ENCODE peak calls at places on chromosomes 16 and 17, in five cellular contexts. One of them, this sample, is unnamed.

GRCh38 chr16:66935319-66936011 is at the start of gene CES2:
- DNase-seq in OCI-M1: no peak
- DNase-seq in stimulated activated CD8-positive, alpha-beta memory T cell treated with anti-CD3 and anti-CD28 coated beads, Interleukin-4, amount 100 ng/mL, for 24 hours: no peak
- DNase-seq in thoracic aorta: no peak
- DNase-seq in upper lobe of right lung: no peak
- DNase-seq in this sample: no peak

GRCh38 chr16:1659071-1659470 is 19.0 kb upstream of the JPT2 start:
- DNase-seq in thoracic aorta: no peak
- DNase-seq in OCI-M1: no peak
- DNase-seq in stimulated activated CD8-positive, alpha-beta memory T cell treated with anti-CD3 and anti-CD28 coated beads, Interleukin-4, amount 100 ng/mL, for 24 hours: no peak
- DNase-seq in upper lobe of right lung: no peak
- DNase-seq in this sample: no peak

GRCh38 chr17:42121066-42121769 is at the start of gene KAT2A:
- DNase-seq in thoracic aorta: no peak
- DNase-seq in OCI-M1: peak
- DNase-seq in stimulated activated CD8-positive, alpha-beta memory T cell treated with anti-CD3 and anti-CD28 coated beads, Interleukin-4, amount 100 ng/mL, for 24 hours: peak
- DNase-seq in upper lobe of right lung: peak
- DNase-seq in this sample: no peak

GRCh38 chr16:3637371-3637923 is 17.0 kb upstream of the DNASE1 start:
- DNase-seq in thoracic aorta: no peak
- DNase-seq in OCI-M1: peak
- DNase-seq in stimulated activated CD8-positive, alpha-beta memory T cell treated with anti-CD3 and anti-CD28 coated beads, Interleukin-4, amount 100 ng/mL, for 24 hours: no peak
- DNase-seq in upper lobe of right lung: no peak
- DNase-seq in this sample: no peak

GRCh38 chr16:85832578-85833539 is 33.4 kb downstream of the COX4I1 start:
- DNase-seq in thoracic aorta: no peak
- DNase-seq in upper lobe of right lung: no peak
- DNase-seq in stimulated activated CD8-positive, alpha-beta memory T cell treated with anti-CD3 and anti-CD28 coated beads, Interleukin-4, amount 100 ng/mL, for 24 hours: no peak
- DNase-seq in OCI-M1: no peak
- DNase-seq in this sample: no peak

GRCh38 chr16:85328665-85329058 is 216.4 kb upstream of the CIBAR2 start:
- DNase-seq in stimulated activated CD8-positive, alpha-beta memory T cell treated with anti-CD3 and anti-CD28 coated beads, Interleukin-4, amount 100 ng/mL, for 24 hours: no peak
- DNase-seq in thoracic aorta: no peak
- DNase-seq in OCI-M1: peak
- DNase-seq in upper lobe of right lung: no peak
- DNase-seq in this sample: no peak

GRCh38 chr16:85541181-85541580 is 71.9 kb upstream of the GSE1 start:
- DNase-seq in stimulated activated CD8-positive, alpha-beta memory T cell treated with anti-CD3 and anti-CD28 coated beads, Interleukin-4, amount 100 ng/mL, for 24 hours: no peak
- DNase-seq in upper lobe of right lung: no peak
- DNase-seq in thoracic aorta: no peak
- DNase-seq in OCI-M1: no peak
- DNase-seq in this sample: no peak

GRCh38 chr17:55584055-55584685 is 72.9 kb upstream of the SMIM36 start:
- DNase-seq in OCI-M1: no peak
- DNase-seq in stimulated activated CD8-positive, alpha-beta memory T cell treated with anti-CD3 and anti-CD28 coated beads, Interleukin-4, amount 100 ng/mL, for 24 hours: no peak
- DNase-seq in thoracic aorta: no peak
- DNase-seq in upper lobe of right lung: no peak
- DNase-seq in this sample: no peak

GRCh38 chr17:35788504-35788998 is 6.9 kb downstream of the MMP28 start:
- DNase-seq in upper lobe of right lung: no peak
- DNase-seq in OCI-M1: peak
- DNase-seq in stimulated activated CD8-positive, alpha-beta memory T cell treated with anti-CD3 and anti-CD28 coated beads, Interleukin-4, amount 100 ng/mL, for 24 hours: no peak
- DNase-seq in thoracic aorta: no peak
- DNase-seq in this sample: no peak

GRCh38 chr16:83946154-83946780 is 6.8 kb upstream of the OSGIN1 start:
- DNase-seq in thoracic aorta: no peak
- DNase-seq in OCI-M1: no peak
- DNase-seq in upper lobe of right lung: no peak
- DNase-seq in stimulated activated CD8-positive, alpha-beta memory T cell treated with anti-CD3 and anti-CD28 coated beads, Interleukin-4, amount 100 ng/mL, for 24 hours: no peak
- DNase-seq in this sample: no peak

GRCh38 chr17:77160877-77161530 is 20.2 kb downstream of the SEC14L1 start:
- DNase-seq in stimulated activated CD8-positive, alpha-beta memory T cell treated with anti-CD3 and anti-CD28 coated beads, Interleukin-4, amount 100 ng/mL, for 24 hours: no peak
- DNase-seq in upper lobe of right lung: no peak
- DNase-seq in OCI-M1: no peak
- DNase-seq in thoracic aorta: no peak
- DNase-seq in this sample: no peak

GRCh38 chr17:60398227-60398959 is 6.5 kb upstream of the USP32 start:
- DNase-seq in stimulated activated CD8-positive, alpha-beta memory T cell treated with anti-CD3 and anti-CD28 coated beads, Interleukin-4, amount 100 ng/mL, for 24 hours: no peak
- DNase-seq in upper lobe of right lung: no peak
- DNase-seq in thoracic aorta: no peak
- DNase-seq in OCI-M1: peak
- DNase-seq in this sample: no peak

GRCh38 chr17:72467841-72468653 is 347.2 kb downstream of the SOX9 start:
- DNase-seq in stimulated activated CD8-positive, alpha-beta memory T cell treated with anti-CD3 and anti-CD28 coated beads, Interleukin-4, amount 100 ng/mL, for 24 hours: no peak
- DNase-seq in thoracic aorta: no peak
- DNase-seq in upper lobe of right lung: no peak
- DNase-seq in OCI-M1: no peak
- DNase-seq in this sample: no peak

GRCh38 chr17:31552568-31552967 is 161.1 kb downstream of the RAB11FIP4 start:
- DNase-seq in thoracic aorta: no peak
- DNase-seq in OCI-M1: no peak
- DNase-seq in stimulated activated CD8-positive, alpha-beta memory T cell treated with anti-CD3 and anti-CD28 coated beads, Interleukin-4, amount 100 ng/mL, for 24 hours: no peak
- DNase-seq in upper lobe of right lung: no peak
- DNase-seq in this sample: no peak

GRCh38 chr17:7392696-7393612 is 1.4 kb downstream of the PLSCR3 start:
- DNase-seq in stimulated activated CD8-positive, alpha-beta memory T cell treated with anti-CD3 and anti-CD28 coated beads, Interleukin-4, amount 100 ng/mL, for 24 hours: no peak
- DNase-seq in thoracic aorta: no peak
- DNase-seq in OCI-M1: no peak
- DNase-seq in upper lobe of right lung: no peak
- DNase-seq in this sample: no peak

This sample was measured in brain pericyte.